ENCODE peak calls at places on chromosomes 6 and 20, in four cellular contexts. Z is K562, L is HepG2, S is GM12878. T is an unnamed sample.

GRCh38 chr6:4892785-4893485 is 110.9 kb downstream of the RPP40 start:
- DNase-seq in Z (no peak), L (no peak), S (no peak), T (no peak)

GRCh38 chr6:139962663-139963314 is 588.3 kb upstream of the CITED2 start:
- DNase-seq in Z (no peak), L (no peak), S (no peak), T (no peak)

GRCh38 chr6:69337301-69337700 is 459.5 kb downstream of the LMBRD1 start:
- DNase-seq in Z (no peak), L (no peak), S (no peak), T (no peak)

GRCh38 chr6:28134716-28135115 is 7.0 kb upstream of the ZKSCAN8 start:
- DNase-seq in Z (no peak), L (no peak), S (no peak), T (no peak)

GRCh38 chr6:134863763-134864510 is 86.0 kb downstream of the ALDH8A1 start:
- DNase-seq in Z (no peak), L (peak; percentile 30), S (no peak), T (no peak)

GRCh38 chr6:17186925-17187324 is 85.1 kb downstream of the STMND1 start:
- DNase-seq in Z (no peak), L (no peak), S (no peak), T (no peak)

GRCh38 chr6:45609141-45609638 is 231.5 kb upstream of the SUPT3H start:
- DNase-seq in Z (no peak), L (no peak), S (no peak), T (no peak)

GRCh38 chr6:44452725-44453124 is 65.2 kb downstream of the CDC5L start:
- DNase-seq in Z (no peak), L (peak; percentile 51), S (no peak), T (no peak)

GRCh38 chr6:167238169-167238693 is 52.9 kb upstream of the UNC93A start:
- DNase-seq in Z (no peak), L (peak; percentile 58), S (no peak), T (no peak)

GRCh38 chr6:85460154-85460950 is 10.5 kb downstream of the NT5E start:
- DNase-seq in Z (no peak), L (no peak), S (no peak), T (no peak)

GRCh38 chr6:169810066-169810989 is 58.9 kb downstream of the ERMARD start:
- DNase-seq in Z (no peak), L (peak; percentile 41), S (no peak), T (peak; percentile 13)

GRCh38 chr20:50562262-50562701 is 52.1 kb downstream of the PTPN1 start:
- DNase-seq in Z (no peak), L (no peak), S (no peak), T (no peak)

GRCh38 chr6:50145125-50145524 is 95.4 kb upstream of the DEFB112 start:
- DNase-seq in Z (peak; percentile 14), L (peak; percentile 11), S (no peak), T (peak; percentile 10)

GRCh38 chr6:140052757-140053729 is 678.6 kb upstream of the CITED2 start:
- DNase-seq in Z (peak; percentile 11), L (no peak), S (no peak), T (peak; percentile 25)

GRCh38 chr20:16158976-16159286 is 414.3 kb downstream of the KIF16B start:
- DNase-seq in Z (no peak), L (no peak), S (no peak), T (no peak)

GRCh38 chr6:98487612-98488011 is 346.8 kb upstream of the POU3F2 start:
- DNase-seq in Z (no peak), L (no peak), S (no peak), T (no peak)

GRCh38 chr6:34536959-34537848 is 18.9 kb downstream of the SPDEF start:
- DNase-seq in Z (peak; percentile 59), L (no peak), S (no peak), T (no peak)

GRCh38 chr20:54622338-54623280 is 147.2 kb downstream of the DOK5 start:
- DNase-seq in Z (no peak), L (no peak), S (no peak), T (no peak)

GRCh38 chr6:135411339-135411738 is 86.2 kb downstream of the AHI1 start:
- DNase-seq in Z (peak; percentile 17), L (peak; percentile 3), S (no peak), T (no peak)

GRCh38 chr6:163630096-163630495 is 215.6 kb downstream of the QKI start:
- DNase-seq in Z (no peak), L (no peak), S (no peak), T (no peak)

GRCh38 chr20:2297352-2297717 is 1.5 kb downstream of the TGM3 start:
- DNase-seq in Z (no peak), L (no peak), S (no peak), T (no peak)

GRCh38 chr6:64037421-64037820 is 401.8 kb downstream of the PHF3 start:
- DNase-seq in Z (no peak), L (no peak), S (no peak), T (no peak)

GRCh38 chr6:149102324-149102723 is 215.2 kb upstream of the TAB2 start:
- DNase-seq in Z (no peak), L (no peak), S (no peak), T (no peak)

GRCh38 chr20:51958636-51959542 is 156.6 kb upstream of the SALL4 start:
- DNase-seq in Z (no peak), L (no peak), S (no peak), T (no peak)

GRCh38 chr6:19465240-19465639 is 371.9 kb upstream of the ID4 start:
- DNase-seq in Z (no peak), L (no peak), S (no peak), T (peak; percentile 13)

GRCh38 chr6:83536034-83536646 is 23.8 kb downstream of the PRSS35 start:
- DNase-seq in Z (peak; percentile 57), L (peak; percentile 29), S (peak; percentile 8), T (peak; percentile 48)

GRCh38 chr20:32465092-32465900 is 107.2 kb downstream of the ASXL1 start:
- DNase-seq in Z (no peak), L (peak; percentile 98), S (no peak), T (no peak)

GRCh38 chr20:36116813-36117441 is 37.6 kb upstream of the EPB41L1 start:
- DNase-seq in Z (no peak), L (no peak), S (no peak), T (no peak)

GRCh38 chr6:42511803-42512422 is 51.9 kb upstream of the UBR2 start:
- DNase-seq in Z (no peak), L (no peak), S (no peak), T (no peak)

DNA sequence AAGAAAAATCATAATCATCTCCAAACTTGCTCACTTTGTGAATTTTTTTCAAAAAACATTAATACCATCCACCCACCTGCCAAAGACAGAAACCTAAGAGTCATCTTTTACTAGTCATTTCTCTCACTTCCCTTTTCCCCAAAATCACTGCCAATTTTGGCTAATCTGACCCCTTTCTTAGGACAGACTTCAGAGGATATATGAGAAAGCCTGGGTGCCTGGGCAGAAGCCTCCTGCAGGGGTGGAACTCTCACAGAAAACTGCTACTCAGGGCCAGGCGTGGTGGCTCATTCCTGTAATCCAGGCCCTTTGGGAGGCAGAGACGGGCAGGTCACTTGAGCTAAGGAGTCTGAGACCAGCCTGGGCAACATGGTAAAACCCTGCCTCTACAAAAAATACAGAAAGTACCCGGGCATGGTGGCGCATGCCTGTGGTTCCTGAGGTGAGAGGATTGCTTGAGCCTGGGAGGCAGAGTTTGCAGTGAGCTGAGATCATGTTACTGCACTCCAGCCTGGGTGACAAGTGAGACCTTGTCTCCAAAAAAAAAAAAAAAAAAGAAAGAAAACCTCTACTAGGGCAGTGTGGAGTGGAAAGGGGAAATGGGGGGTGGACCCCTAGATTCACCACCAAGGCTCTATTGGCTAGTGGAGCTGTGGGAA is 3.8 kb downstream of the DEK start:
- DNase-seq in Z (no peak), L (peak; percentile 31), S (peak; percentile 64), T (no peak)
- TF ChIP-seq SP1 in Z (no peak), L (no peak), S (no peak), T (no peak)

DNA sequence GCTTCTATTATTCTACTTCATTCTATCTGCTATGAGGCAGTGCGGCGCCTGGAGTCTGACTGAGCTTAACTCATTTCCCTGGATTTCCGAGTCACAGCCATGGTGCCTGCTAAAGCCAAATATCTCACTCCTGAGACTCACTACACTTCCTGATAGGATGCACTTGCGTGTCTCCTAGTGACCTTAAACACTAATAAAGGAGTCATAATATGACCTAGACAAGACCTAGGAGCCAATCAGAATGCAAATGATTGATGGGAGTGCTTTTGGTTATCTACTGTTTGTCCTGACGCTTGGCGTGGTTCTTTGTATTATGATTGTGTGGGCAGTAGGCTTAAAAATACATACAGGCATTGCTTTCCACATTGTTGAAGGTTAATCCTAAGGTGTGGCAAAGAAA is 161.2 kb upstream of the HEY2 start:
- DNase-seq in Z (no peak), L (no peak), S (no peak), T (no peak)
- TF ChIP-seq TARDBP in Z (no peak), L (no peak), S (no peak), T (no peak)

DNA sequence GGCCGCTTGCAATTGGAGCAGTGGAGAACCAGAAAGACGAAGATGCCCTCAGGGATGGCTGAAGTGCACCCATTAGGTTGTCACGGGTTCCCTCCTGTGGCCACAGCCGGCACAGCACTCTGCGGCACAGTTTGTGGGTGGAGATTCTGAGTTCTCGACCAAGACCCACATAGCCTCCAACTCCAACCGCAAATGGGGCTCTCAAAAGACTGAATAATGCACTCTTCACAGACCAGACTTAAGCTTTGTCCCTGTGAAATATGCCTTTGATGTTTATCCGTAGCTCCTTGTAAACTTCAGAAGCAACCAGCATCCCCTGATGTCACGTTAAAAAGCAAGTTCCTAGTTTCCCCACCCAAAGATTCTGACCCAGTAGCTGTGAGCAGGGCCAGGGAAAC is 934 bp upstream of the CST9 start:
- DNase-seq in Z (peak; percentile 68), L (peak; percentile 77), S (no peak), T (peak; percentile 87)
- TF ChIP-seq SP1 in Z (no peak), L (no peak), S (no peak), T (no peak)

GRCh38 chr20:38169636-38170035 is 4.6 kb upstream of the TGM2 start:
- DNase-seq in Z (no peak), L (no peak), S (no peak), T (no peak)

GRCh38 chr20:38166707-38167233 is 1.7 kb upstream of the TGM2 start:
- DNase-seq in Z (no peak), L (no peak), S (no peak), T (no peak)

GRCh38 chr20:38168791-38169589 is 3.9 kb upstream of the TGM2 start:
- DNase-seq in Z (no peak), L (peak; percentile 52), S (no peak), T (no peak)

GRCh38 chr20:38167466-38167850 is 2.4 kb upstream of the TGM2 start:
- DNase-seq in Z (no peak), L (no peak), S (no peak), T (no peak)

DNA sequence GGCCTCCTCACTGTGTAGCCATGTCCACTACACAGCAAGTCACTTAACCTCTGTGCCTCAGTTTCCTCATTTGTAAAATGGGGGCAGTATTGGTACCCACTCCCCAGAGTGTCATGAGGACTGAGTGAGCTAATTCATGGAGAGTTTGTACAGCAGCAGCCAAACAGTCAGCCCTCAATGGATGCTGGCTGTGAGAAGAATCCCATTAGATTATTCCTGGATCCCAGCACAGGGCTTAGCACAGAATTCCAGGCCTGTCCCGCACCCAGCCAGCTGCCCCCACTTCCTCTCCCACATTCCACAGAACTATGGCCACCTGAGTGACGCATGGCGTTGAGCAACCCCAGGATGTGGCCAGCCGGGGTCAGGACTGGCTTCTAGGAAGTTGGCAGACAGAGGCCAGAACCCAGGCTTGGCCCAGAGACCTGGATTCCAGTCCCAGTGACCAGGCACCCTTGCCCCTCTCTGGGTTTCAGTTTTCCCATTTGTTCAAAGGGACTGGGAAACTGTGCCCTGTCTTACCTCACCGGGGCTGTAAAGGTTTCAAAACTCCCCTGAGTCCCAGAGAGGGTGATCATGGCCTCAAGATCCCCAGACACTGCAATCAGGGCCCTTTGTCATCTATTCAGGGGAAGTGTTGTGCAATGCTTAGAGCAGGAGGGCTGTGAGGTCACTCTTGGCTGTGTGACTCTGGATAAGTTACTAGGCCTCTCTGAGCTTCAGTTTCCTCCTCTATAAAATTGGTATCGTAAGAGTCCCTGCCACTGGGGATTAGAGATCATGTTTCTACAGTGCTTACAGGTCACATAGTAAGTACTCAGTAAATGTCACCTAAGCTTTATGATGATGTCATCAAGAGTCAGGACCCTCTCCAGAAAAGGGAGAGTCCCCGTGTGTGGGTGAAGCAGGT is 3.0 kb upstream of the TGM2 start:
- DNase-seq in Z (no peak), L (peak; percentile 92), S (no peak), T (no peak)
- TF ChIP-seq TARDBP in Z (no peak), L (peak; percentile 65), S (no peak), T (no peak)